ENCODE peak calls at places on chromosomes 3 and 15, in seven cellular contexts. Q is Peyer's patch, J is heart right ventricle, D is kidney, S is glutamatergic neuron, T is AG04449, W is IMR-90. O is an unnamed sample.

GRCh38 chr3:94032187-94032586 is 3.8 kb upstream of the STX19 start:
- DNase-seq in Q (no peak), J (no peak), D (no peak), S (no peak), T (peak), W (peak), O (no peak)

GRCh38 chr3:18645603-18646002 is 220.5 kb upstream of the SATB1 start:
- DNase-seq in Q (no peak), J (no peak), D (no peak), S (no peak), T (no peak), W (no peak), O (peak)

GRCh38 chr3:49120096-49120437 is 556 bp downstream of the USP19 start:
- DNase-seq in Q (no peak), J (no peak), D (no peak), S (no peak), T (no peak), W (peak), O (peak)

GRCh38 chr3:170132335-170132734 is 49.2 kb downstream of the PHC3 start:
- DNase-seq in Q (no peak), J (no peak), D (no peak), S (no peak), T (no peak), W (no peak), O (peak)

GRCh38 chr3:128399221-128399915 is 67.3 kb downstream of the DNAJB8 start:
- DNase-seq in Q (no peak), J (no peak), D (no peak), S (no peak), T (no peak), W (no peak), O (no peak)

GRCh38 chr3:73004316-73004715 is 7.7 kb downstream of the PPP4R2 start:
- DNase-seq in Q (no peak), J (no peak), D (no peak), S (no peak), T (no peak), W (no peak), O (no peak)

GRCh38 chr3:62039584-62039983 is 333.8 kb downstream of the FEZF2 start:
- DNase-seq in Q (no peak), J (no peak), D (no peak), S (no peak), T (no peak), W (no peak), O (no peak)

GRCh38 chr3:13608969-13609725 is 60.2 kb downstream of the FBLN2 start:
- DNase-seq in Q (no peak), J (no peak), D (no peak), S (no peak), T (no peak), W (no peak), O (no peak)

GRCh38 chr3:169148448-169149348 is 514.8 kb downstream of the MECOM start:
- DNase-seq in Q (no peak), J (peak), D (no peak), S (no peak), T (no peak), W (no peak), O (no peak)

GRCh38 chr3:13018039-13018431 is 55.2 kb downstream of the IQSEC1 start:
- DNase-seq in Q (no peak), J (no peak), D (peak), S (peak), T (no peak), W (no peak), O (no peak)

GRCh38 chr15:61749169-61749568 is 311.1 kb downstream of the VPS13C start:
- DNase-seq in Q (no peak), J (no peak), D (no peak), S (no peak), T (no peak), W (no peak), O (no peak)

GRCh38 chr3:14467723-14468620 is 65.6 kb downstream of the SLC6A6 start:
- DNase-seq in Q (peak), J (no peak), D (peak), S (peak), T (no peak), W (peak), O (peak)

GRCh38 chr15:55715355-55716076 is 27.4 kb downstream of the PRTG start:
- DNase-seq in Q (no peak), J (no peak), D (no peak), S (no peak), T (no peak), W (no peak), O (no peak)

GRCh38 chr3:129552287-129553050 is 9.5 kb downstream of the H1-8 start:
- DNase-seq in Q (no peak), J (no peak), D (no peak), S (no peak), T (no peak), W (no peak), O (no peak)

GRCh38 chr3:29406433-29406832 is 125.6 kb downstream of the RBMS3 start:
- DNase-seq in Q (no peak), J (no peak), D (no peak), S (no peak), T (no peak), W (no peak), O (no peak)

GRCh38 chr3:156175570-156175969 is 55.2 kb downstream of the KCNAB1 start:
- DNase-seq in Q (no peak), J (no peak), D (no peak), S (no peak), T (no peak), W (peak), O (no peak)

GRCh38 chr3:37945803-37946530 is 44.6 kb upstream of the VILL start:
- DNase-seq in Q (no peak), J (no peak), D (no peak), S (no peak), T (no peak), W (peak), O (no peak)

GRCh38 chr3:48016336-48016973 is at the start of gene MAP4:
- DNase-seq in Q (no peak), J (no peak), D (no peak), S (no peak), T (no peak), W (peak), O (no peak)

GRCh38 chr3:81585057-81585456 is 176.4 kb downstream of the GBE1 start:
- DNase-seq in Q (no peak), J (no peak), D (no peak), S (no peak), T (no peak), W (no peak), O (no peak)

DNA sequence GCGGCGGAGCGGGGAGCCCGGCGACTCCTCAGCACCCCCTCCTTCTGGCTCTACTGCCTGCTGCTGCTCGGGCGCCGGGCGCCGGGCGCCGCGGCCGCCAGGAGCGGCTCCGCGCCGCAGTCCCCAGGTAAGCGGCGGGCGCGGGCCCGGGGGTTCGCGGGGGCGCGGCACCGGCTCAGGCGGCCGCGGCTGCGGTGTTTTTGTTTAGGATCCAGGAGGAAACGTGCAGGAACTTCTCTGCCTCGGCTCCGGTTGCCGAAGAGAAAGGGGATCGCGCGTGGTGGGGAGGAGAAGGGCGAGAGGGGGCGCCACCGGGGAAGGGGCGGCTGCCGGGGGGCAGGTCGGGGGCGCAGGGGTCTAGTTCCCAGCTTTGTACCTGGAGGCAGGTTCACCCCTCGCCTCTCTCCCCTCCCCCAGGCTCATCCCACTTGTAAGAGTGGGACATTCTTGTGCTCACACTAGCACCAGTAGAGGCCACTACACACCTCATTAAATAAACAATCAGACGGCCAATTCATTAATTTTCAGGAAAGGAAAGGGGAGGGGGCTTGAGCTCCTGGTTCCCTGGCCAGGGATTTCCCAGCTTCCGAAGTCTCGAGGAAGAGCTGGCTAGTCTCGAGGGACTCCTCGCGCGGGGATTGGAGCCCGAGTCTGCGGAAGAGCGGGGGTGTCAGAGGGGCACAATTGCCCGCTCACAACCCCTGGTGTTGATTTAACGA is 575 bp downstream of the NEO1 start:
- DNase-seq in Q (peak), J (peak), D (peak), S (peak), T (no peak), W (peak), O (peak)
- TF ChIP-seq CTCF in Q (peak), J (peak), D (peak), S (no peak), T (no peak), W (no peak), O (no peak)

GRCh38 chr3:135242285-135242684 is 447.2 kb downstream of the EPHB1 start:
- DNase-seq in Q (no peak), J (no peak), D (no peak), S (no peak), T (no peak), W (no peak), O (no peak)

GRCh38 chr3:135239485-135239884 is 444.4 kb downstream of the EPHB1 start:
- DNase-seq in Q (no peak), J (no peak), D (no peak), S (no peak), T (no peak), W (no peak), O (no peak)

GRCh38 chr3:135238866-135239434 is 443.9 kb downstream of the EPHB1 start:
- DNase-seq in Q (no peak), J (no peak), D (no peak), S (no peak), T (no peak), W (no peak), O (no peak)

GRCh38 chr3:135238201-135238600 is 443.1 kb downstream of the EPHB1 start:
- DNase-seq in Q (no peak), J (no peak), D (no peak), S (peak), T (no peak), W (no peak), O (no peak)

GRCh38 chr3:135240426-135240825 is 445.4 kb downstream of the EPHB1 start:
- DNase-seq in Q (no peak), J (no peak), D (no peak), S (no peak), T (no peak), W (no peak), O (peak)
- TF ChIP-seq CTCF in Q (no peak), J (no peak), D (no peak), S (no peak), T (no peak), W (no peak), O (no peak)

GRCh38 chr3:64756587-64756986 is 68.8 kb upstream of the ADAMTS9 start:
- DNase-seq in Q (no peak), J (no peak), D (no peak), S (no peak), T (no peak), W (no peak), O (no peak)
- TF ChIP-seq CTCF in Q (no peak), J (no peak), D (no peak), S (no peak), T (no peak), W (no peak), O (no peak)

GRCh38 chr3:23834082-23834870 is 28.5 kb downstream of the UBE2E1 start:
- DNase-seq in Q (no peak), J (no peak), D (no peak), S (no peak), T (no peak), W (no peak), O (no peak)
- TF ChIP-seq CTCF in Q (no peak), J (peak), D (peak), S (no peak), T (no peak), W (peak), O (no peak)

DNA sequence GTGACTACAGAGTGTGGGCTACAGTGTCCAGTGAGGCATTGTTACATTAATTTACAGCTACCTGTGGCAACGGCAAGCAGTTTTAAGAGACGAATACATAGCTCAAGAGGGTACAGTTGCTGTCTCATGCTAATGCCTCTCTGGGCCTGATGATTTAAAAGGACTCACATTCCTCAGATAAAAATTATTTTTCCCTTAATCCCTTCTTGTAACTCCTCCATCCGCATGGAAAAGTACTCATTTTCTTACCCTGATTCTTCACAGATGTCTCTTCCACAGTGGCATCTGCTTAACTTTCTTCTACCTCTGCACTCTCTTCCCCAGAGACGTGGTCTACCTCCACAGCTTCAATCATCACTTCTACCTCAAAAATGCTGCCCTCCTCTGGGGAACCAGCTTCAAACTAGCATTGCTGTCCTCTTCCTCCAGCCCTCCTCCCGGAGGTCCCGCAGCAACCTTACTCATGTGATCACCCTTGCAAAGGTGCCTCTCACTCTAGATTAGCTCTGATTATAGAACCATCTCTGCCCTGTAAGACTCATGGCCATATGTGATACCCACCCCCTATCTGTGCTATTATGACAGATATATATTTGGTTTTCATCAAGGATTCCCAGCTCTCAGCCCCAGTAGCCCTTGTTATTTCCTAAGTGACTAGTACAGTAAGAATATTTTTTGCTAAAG is 21.4 kb upstream of the ABHD17C start:
- DNase-seq in Q (no peak), J (no peak), D (no peak), S (no peak), T (no peak), W (no peak), O (no peak)
- TF ChIP-seq CTCF in Q (no peak), J (no peak), D (no peak), S (no peak), T (no peak), W (no peak), O (no peak)

DNA sequence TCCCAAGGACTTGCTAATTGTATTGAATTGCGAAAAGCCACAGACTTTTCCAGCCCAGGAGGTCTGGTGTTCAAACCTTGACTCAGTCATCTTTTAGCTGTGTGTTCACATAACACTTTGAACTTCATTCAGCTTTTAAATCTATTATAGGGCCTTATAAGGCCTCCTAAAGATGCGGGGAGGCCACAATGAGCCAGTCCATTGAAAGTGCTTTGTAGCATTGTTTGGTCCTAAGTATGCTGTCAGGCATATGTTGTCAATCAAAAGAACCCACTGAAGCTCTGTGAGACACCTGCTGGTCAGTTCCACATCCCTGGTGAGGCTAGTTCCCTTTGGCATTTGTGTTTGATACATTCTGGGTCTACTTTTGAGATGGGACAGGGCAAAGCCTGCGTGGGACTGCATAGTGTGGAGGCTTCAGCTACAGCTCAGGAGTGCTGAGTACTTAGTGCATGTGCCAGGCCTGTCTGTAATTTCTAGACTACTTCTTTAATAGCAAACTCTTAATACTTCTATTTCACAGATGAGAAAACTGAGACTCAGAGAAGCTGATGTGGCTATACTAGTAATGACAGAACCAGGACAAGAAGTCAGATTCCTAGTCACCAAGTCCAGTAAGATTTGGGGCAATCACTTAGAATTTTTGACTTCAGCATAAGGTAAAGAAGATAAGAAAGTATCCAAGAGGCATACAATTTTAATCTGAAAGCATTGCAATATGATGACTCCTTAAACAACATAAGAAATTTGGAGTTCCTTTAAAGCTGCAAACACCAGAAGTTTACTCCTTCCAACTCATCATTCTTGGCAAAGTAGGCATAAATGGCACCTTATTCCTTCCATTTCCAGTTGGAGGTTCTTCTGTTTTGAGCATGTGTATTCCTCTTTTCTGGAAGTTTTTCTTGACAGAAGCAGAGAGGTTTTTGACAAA is 213.0 kb downstream of the PDCD6IP start:
- DNase-seq in Q (no peak), J (no peak), D (no peak), S (no peak), T (no peak), W (peak), O (no peak)
- TF ChIP-seq CTCF in Q (no peak), J (no peak), D (no peak), S (no peak), T (peak), W (peak), O (no peak)

DNA sequence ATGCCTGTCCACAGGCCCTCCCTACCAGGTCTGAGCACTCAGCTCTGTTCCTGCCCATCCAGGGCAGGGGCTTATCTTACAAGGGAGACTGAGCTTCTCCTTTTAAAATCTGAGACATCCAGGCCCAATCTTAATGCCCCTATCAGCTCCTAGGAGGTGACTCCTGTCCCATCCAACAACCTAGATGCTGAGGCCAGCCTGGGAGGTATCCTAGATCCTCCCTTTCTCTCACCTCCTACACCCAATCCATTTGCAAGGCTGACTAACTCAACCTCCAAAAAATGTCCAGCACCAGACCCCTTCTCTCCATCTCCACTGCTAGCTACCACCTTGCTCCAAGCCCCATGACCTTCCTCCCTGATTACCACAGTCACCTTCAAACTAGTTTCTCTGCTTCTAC is 17.4 kb downstream of the LHFPL4 start:
- DNase-seq in Q (no peak), J (no peak), D (no peak), S (no peak), T (no peak), W (no peak), O (no peak)
- TF ChIP-seq CTCF in Q (no peak), J (no peak), D (no peak), S (no peak), T (no peak), W (no peak), O (no peak)

GRCh38 chr3:31613654-31614053 is 80.9 kb downstream of the STT3B start:
- DNase-seq in Q (no peak), J (no peak), D (no peak), S (no peak), T (no peak), W (peak), O (no peak)

GRCh38 chr3:31613131-31613626 is 80.5 kb downstream of the STT3B start:
- DNase-seq in Q (no peak), J (no peak), D (no peak), S (no peak), T (no peak), W (peak), O (no peak)

GRCh38 chr3:31606453-31606852 is 73.7 kb downstream of the STT3B start:
- DNase-seq in Q (no peak), J (no peak), D (no peak), S (no peak), T (no peak), W (no peak), O (no peak)

GRCh38 chr3:31614162-31614921 is 81.6 kb downstream of the STT3B start:
- DNase-seq in Q (no peak), J (no peak), D (no peak), S (no peak), T (no peak), W (no peak), O (no peak)

DNA sequence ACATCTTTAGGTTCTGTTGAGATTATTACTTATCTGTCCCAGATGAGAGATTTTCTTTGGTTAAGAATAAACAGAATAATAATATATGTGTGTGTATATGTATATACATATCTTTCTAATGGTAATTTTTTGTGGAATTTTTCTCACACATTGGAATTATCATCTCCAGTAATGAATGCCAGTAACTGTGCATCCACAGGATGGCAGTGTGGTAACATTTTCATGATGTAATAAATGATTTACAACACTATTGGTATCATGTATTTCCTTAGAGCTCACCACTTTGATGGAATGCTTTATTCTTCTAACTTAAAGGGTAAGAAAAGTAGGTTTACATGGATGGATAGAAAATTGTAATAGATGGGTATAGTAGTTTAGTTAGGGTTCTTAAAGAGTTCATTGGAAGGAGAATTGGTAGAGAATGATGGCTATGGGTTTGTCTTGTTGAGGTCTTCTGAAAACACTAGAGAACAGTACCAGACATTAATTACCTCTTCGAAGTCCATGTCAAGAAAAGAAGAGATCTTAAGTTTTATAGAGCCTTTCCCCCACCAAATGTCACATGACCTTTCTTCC is 78.1 kb downstream of the STT3B start:
- DNase-seq in Q (no peak), J (peak), D (no peak), S (no peak), T (no peak), W (peak), O (peak)
- TF ChIP-seq CTCF in Q (peak), J (peak), D (peak), S (no peak), T (peak), W (peak), O (no peak)

DNA sequence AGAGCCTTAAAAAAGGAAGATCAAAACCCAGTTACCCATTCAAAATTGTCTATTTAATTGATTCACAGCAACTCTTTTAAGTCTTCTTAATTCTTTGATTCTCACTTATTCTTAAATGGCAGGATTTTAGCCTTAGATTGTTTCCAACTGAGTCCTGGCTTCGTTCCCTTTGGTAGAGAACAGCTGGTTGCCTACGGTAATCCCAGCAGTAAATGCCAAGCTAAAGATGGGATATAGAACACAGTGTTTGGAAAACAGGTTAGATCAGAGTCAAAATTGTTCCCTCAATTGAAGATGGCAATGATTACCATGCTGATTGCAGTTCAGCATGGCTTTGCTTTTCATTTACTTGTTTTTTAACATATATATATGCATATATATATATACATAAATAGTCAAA is 300.9 kb downstream of the PYDC2 start:
- DNase-seq in Q (no peak), J (no peak), D (no peak), S (no peak), T (no peak), W (no peak), O (no peak)
- TF ChIP-seq CTCF in Q (no peak), J (no peak), D (no peak), S (no peak), T (no peak), W (no peak), O (no peak)

O was measured in activated CD8-positive, alpha-beta T cell treated with anti-CD3 and anti-CD28 coated beads for 36 hours.